ENCODE peak calls at places on chromosomes 16 and 17, in four cellular contexts. One of them, this sample, is unnamed. For H3K4me1 and H4K20me1, the result is how much of the 10 kb centered on the place peaks cover.

GRCh38 chr16:47851026-47851610 is 304.7 kb downstream of the ABCC12 start:
- DNase-seq in fibroblast of lung: no peak
- DNase-seq in H1: no peak
- DNase-seq in mammary epithelial cell: peak
- DNase-seq in this sample: no peak

GRCh38 chr17:16052486-16052885 is 52.9 kb downstream of the TTC19 start:
- DNase-seq in fibroblast of lung: no peak
- DNase-seq in H1: no peak
- DNase-seq in mammary epithelial cell: no peak
- DNase-seq in this sample: no peak

GRCh38 chr17:7560172-7561027 is 1.3 kb upstream of the SENP3 start:
- DNase-seq in fibroblast of lung: peak
- DNase-seq in H1: no peak
- DNase-seq in mammary epithelial cell: peak
- DNase-seq in this sample: peak

GRCh38 chr17:33381201-33381600 is 88.1 kb upstream of the ASIC2 start:
- DNase-seq in fibroblast of lung: no peak
- DNase-seq in H1: no peak
- DNase-seq in mammary epithelial cell: no peak
- DNase-seq in this sample: peak

GRCh38 chr17:81514735-81515529 is 2.3 kb upstream of the ACTG1 start:
- DNase-seq in fibroblast of lung: peak
- DNase-seq in H1: no peak
- DNase-seq in mammary epithelial cell: peak
- DNase-seq in this sample: peak

GRCh38 chr16:49838361-49838638 is 17.6 kb downstream of the ZNF423 start:
- DNase-seq in fibroblast of lung: no peak
- DNase-seq in H1: no peak
- DNase-seq in mammary epithelial cell: no peak
- DNase-seq in this sample: no peak

GRCh38 chr16:85269165-85269564 is 156.9 kb upstream of the CIBAR2 start:
- DNase-seq in fibroblast of lung: no peak
- DNase-seq in H1: no peak
- DNase-seq in mammary epithelial cell: no peak
- DNase-seq in this sample: no peak

GRCh38 chr17:2239882-2240430 is 63.6 kb downstream of the SMG6 start:
- DNase-seq in fibroblast of lung: peak
- DNase-seq in H1: no peak
- DNase-seq in mammary epithelial cell: peak
- DNase-seq in this sample: no peak

GRCh38 chr16:14310519-14310991 is 239.4 kb downstream of the MRTFB start:
- DNase-seq in fibroblast of lung: peak
- DNase-seq in H1: no peak
- DNase-seq in mammary epithelial cell: no peak
- DNase-seq in this sample: no peak

GRCh38 chr16:85593503-85594195 is 19.5 kb upstream of the GSE1 start:
- DNase-seq in fibroblast of lung: no peak
- DNase-seq in H1: no peak
- DNase-seq in mammary epithelial cell: no peak
- DNase-seq in this sample: no peak

GRCh38 chr17:5282639-5283217 is 644 bp downstream of the RABEP1 start:
- DNase-seq in fibroblast of lung: peak
- DNase-seq in H1: no peak
- DNase-seq in mammary epithelial cell: peak
- DNase-seq in this sample: no peak

GRCh38 chr16:15542734-15543347 is 100.1 kb downstream of the MARF1 start:
- DNase-seq in fibroblast of lung: no peak
- DNase-seq in H1: no peak
- DNase-seq in mammary epithelial cell: no peak
- DNase-seq in this sample: no peak

GRCh38 chr17:40086150-40087044 is 14.0 kb downstream of the NR1D1 start:
- DNase-seq in fibroblast of lung: peak
- DNase-seq in H1: no peak
- DNase-seq in mammary epithelial cell: no peak
- DNase-seq in this sample: peak

GRCh38 chr17:29084476-29085148 is 41.7 kb downstream of the PIPOX start:
- DNase-seq in fibroblast of lung: peak
- DNase-seq in H1: no peak
- DNase-seq in mammary epithelial cell: no peak
- DNase-seq in this sample: peak

GRCh38 chr16:3467920-3468319 is 24.4 kb downstream of the NAA60 start:
- DNase-seq in fibroblast of lung: peak
- DNase-seq in H1: no peak
- DNase-seq in mammary epithelial cell: peak
- DNase-seq in this sample: no peak

GRCh38 chr17:80034654-80034976 is 1.1 kb downstream of the TBC1D16 start:
- DNase-seq in fibroblast of lung: no peak
- DNase-seq in H1: no peak
- DNase-seq in mammary epithelial cell: no peak
- DNase-seq in this sample: no peak

GRCh38 chr16:70391881-70392481 is 45.3 kb downstream of the DDX19A start:
- DNase-seq in fibroblast of lung: peak
- DNase-seq in H1: no peak
- DNase-seq in mammary epithelial cell: peak
- DNase-seq in this sample: no peak

GRCh38 chr17:28599311-28600184 is 723 bp upstream of the SPAG5 start:
- DNase-seq in fibroblast of lung: peak
- DNase-seq in H1: no peak
- DNase-seq in mammary epithelial cell: peak
- DNase-seq in this sample: peak

GRCh38 chr17:51124641-51125503 is 4.2 kb upstream of the SPAG9 start:
- DNase-seq in fibroblast of lung: no peak
- DNase-seq in H1: no peak
- DNase-seq in mammary epithelial cell: no peak
- DNase-seq in this sample: no peak

GRCh38 chr16:53695070-53695469 is 8.6 kb downstream of the RPGRIP1L start:
- DNase-seq in fibroblast of lung: peak
- DNase-seq in H1: no peak
- DNase-seq in mammary epithelial cell: peak
- DNase-seq in this sample: no peak

GRCh38 chr17:66949501-66949900 is 15.0 kb upstream of the CACNG4 start:
- DNase-seq in fibroblast of lung: no peak
- DNase-seq in H1: no peak
- DNase-seq in mammary epithelial cell: peak
- DNase-seq in this sample: no peak

GRCh38 chr17:72249441-72249840 is 128.6 kb downstream of the SOX9 start:
- DNase-seq in fibroblast of lung: no peak
- DNase-seq in H1: no peak
- DNase-seq in mammary epithelial cell: peak
- DNase-seq in this sample: no peak

GRCh38 chr17:3888343-3889171 is 4.3 kb downstream of the CAMKK1 start:
- DNase-seq in fibroblast of lung: peak
- DNase-seq in H1: no peak
- DNase-seq in mammary epithelial cell: peak
- DNase-seq in this sample: peak

GRCh38 chr16:16028311-16028999 is 79.0 kb downstream of the ABCC1 start:
- DNase-seq in fibroblast of lung: no peak
- DNase-seq in H1: no peak
- DNase-seq in mammary epithelial cell: no peak
- DNase-seq in this sample: no peak

GRCh38 chr16:70163596-70163995 is 10.0 kb upstream of the CLEC18C start:
- DNase-seq in fibroblast of lung: no peak
- DNase-seq in H1: no peak
- DNase-seq in mammary epithelial cell: no peak
- DNase-seq in this sample: no peak

GRCh38 chr17:28344435-28344901 is 8.9 kb downstream of the TNFAIP1 start:
- DNase-seq in fibroblast of lung: no peak
- DNase-seq in H1: no peak
- DNase-seq in mammary epithelial cell: no peak
- DNase-seq in this sample: no peak

GRCh38 chr17:46866325-46866724 is 14.9 kb downstream of the WNT9B start:
- DNase-seq in fibroblast of lung: no peak
- DNase-seq in H1: no peak
- DNase-seq in mammary epithelial cell: no peak
- DNase-seq in this sample: no peak

GRCh38 chr17:77421635-77421982 is 280.8 kb downstream of the SEC14L1 start:
- DNase-seq in fibroblast of lung: no peak
- DNase-seq in H1: no peak
- DNase-seq in mammary epithelial cell: no peak
- DNase-seq in this sample: no peak

GRCh38 chr16:86167061-86167460 is 268.1 kb downstream of the IRF8 start:
- DNase-seq in fibroblast of lung: no peak
- DNase-seq in H1: no peak
- DNase-seq in mammary epithelial cell: no peak
- DNase-seq in this sample: no peak

GRCh38 chr17:58310511-58311428 is 17.8 kb downstream of the TSPOAP1 start:
- DNase-seq in fibroblast of lung: no peak
- DNase-seq in H1: no peak
- DNase-seq in mammary epithelial cell: no peak
- DNase-seq in this sample: no peak

GRCh38 chr17:50219345-50219744 is 17.9 kb upstream of the COL1A1 start:
- DNase-seq in fibroblast of lung: peak
- DNase-seq in H1: no peak
- DNase-seq in mammary epithelial cell: peak
- DNase-seq in this sample: peak

GRCh38 chr17:62625184-62625869 is 2.1 kb upstream of the MRC2 start:
- DNase-seq in fibroblast of lung: no peak
- DNase-seq in H1: no peak
- DNase-seq in mammary epithelial cell: no peak
- DNase-seq in this sample: no peak

DNA sequence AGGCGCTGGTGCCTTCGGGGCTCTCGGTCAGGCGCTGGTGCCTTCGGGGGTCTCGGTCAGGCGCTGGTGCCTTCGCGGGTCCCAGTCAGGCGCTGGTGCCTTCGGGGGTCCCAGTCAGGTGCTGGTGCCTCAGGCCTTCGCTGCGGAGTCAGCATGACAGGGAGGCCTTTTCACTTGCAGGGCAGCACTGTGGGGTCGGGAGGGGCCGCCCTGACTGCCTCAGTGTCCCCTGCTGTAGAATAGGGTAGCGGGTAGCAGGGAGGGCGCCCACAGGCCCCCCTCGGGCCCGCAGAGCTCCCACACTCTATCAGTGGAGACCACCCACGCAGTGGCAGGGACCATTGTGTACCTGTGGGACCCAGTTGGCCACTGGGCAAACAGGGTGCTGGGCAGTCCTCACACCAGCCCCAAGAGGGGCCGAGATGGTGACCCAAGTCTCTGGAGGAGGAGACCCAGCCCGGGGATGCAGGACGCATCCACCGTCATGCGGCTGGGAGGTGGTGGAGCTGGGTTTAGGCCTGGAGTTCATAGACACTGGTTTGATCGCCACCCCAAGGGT is 38.0 kb downstream of the ZFPM1 start:
- DNase-seq in fibroblast of lung: no peak
- DNase-seq in H1: no peak
- DNase-seq in mammary epithelial cell: no peak
- DNase-seq in this sample: no peak
- H3K4me3 ChIP-seq in fibroblast of lung: no peak
- H3K4me3 ChIP-seq in H1: no peak
- H3K4me3 ChIP-seq in mammary epithelial cell: no peak
- H3K4me3 ChIP-seq in this sample: no peak

DNA sequence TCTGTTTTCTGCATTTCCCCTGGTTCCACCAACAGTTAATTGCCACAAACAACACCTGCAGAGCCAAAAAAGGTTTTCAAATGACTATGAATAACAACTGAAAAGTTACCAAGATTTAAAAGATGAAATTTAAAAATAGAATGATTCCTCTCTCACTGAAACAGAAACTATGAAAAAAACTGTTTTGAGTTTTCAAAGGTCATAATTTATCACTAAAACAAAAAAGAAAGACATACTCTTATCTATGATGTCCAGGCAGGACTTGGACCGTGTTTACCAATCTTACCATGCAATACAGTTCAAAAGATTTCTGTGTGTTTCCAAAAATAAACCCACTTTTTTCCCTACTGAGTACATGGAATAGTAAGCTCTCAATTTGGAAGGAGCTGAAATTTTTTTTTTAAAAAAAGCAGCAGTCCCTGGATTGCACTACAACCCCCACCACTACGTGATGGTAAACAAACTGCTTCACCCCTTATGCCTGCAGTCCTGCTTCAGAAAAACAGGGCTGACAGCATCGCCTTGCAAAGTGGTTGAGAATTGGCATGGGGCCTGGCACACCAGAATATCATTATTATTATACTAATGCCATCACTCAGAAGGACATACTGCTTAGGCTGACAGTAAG is 8.5 kb downstream of the TXNDC11 start:
- DNase-seq in fibroblast of lung: no peak
- DNase-seq in H1: no peak
- DNase-seq in mammary epithelial cell: no peak
- DNase-seq in this sample: no peak
- H3K4me1 ChIP-seq in fibroblast of lung: under half
- H3K4me1 ChIP-seq in H1: under half
- H3K4me1 ChIP-seq in mammary epithelial cell: under half
- H3K4me1 ChIP-seq in this sample: under half

DNA sequence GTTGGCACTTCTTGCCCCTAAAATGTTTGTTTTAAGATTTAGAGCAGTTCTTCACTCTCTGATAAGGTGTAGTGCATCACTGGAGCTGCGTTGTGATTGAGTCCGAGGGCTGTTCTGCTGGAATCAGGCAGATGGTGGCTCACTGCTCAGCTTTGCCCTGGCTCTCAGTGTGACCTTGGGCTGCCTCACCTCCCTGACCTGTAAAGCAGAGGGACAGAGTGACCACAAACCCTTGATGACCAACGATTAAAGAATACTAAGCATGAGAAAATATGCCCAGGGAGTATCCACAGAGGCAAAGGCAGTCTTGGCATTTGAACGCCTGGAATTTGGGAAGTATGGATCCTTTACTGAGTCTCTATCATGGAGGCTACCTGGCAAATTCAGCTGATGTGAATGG is 18.1 kb downstream of the CMIP start:
- DNase-seq in fibroblast of lung: no peak
- DNase-seq in H1: no peak
- DNase-seq in mammary epithelial cell: no peak
- DNase-seq in this sample: no peak
- H4K20me1 ChIP-seq in fibroblast of lung: under half
- H4K20me1 ChIP-seq in H1: under half
- H4K20me1 ChIP-seq in mammary epithelial cell: under half
- H4K20me1 ChIP-seq in this sample: half or more

GRCh38 chr16:82758904-82759303 is 132.1 kb downstream of the CDH13 start:
- DNase-seq in fibroblast of lung: no peak
- DNase-seq in H1: no peak
- DNase-seq in mammary epithelial cell: no peak
- DNase-seq in this sample: no peak

GRCh38 chr16:82763371-82763770 is 136.6 kb downstream of the CDH13 start:
- DNase-seq in fibroblast of lung: no peak
- DNase-seq in H1: no peak
- DNase-seq in mammary epithelial cell: no peak
- DNase-seq in this sample: no peak

GRCh38 chr16:82758406-82758805 is 131.6 kb downstream of the CDH13 start:
- DNase-seq in fibroblast of lung: no peak
- DNase-seq in H1: no peak
- DNase-seq in mammary epithelial cell: no peak
- DNase-seq in this sample: no peak

GRCh38 chr16:82761858-82762257 is 135.1 kb downstream of the CDH13 start:
- DNase-seq in fibroblast of lung: peak
- DNase-seq in H1: no peak
- DNase-seq in mammary epithelial cell: peak
- DNase-seq in this sample: no peak

DNA sequence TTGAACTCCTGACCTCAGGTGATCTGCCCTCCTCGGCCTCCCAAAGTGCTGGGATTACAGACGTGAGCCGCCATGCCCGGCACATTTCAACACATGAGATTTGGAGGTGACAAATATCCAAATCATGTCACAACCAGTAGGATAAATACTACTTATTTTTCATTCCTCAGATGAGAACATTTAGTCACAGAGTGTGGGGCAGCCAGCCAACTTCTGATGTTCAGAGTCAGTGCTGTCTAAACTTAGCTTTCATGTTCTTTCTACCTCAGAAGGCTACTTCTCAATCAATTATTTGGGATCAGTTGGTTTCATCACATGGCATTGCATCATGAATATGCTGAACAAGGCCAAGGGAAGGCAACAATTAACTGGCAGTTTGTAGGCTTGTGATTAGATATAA is 134.5 kb downstream of the CDH13 start:
- DNase-seq in fibroblast of lung: peak
- DNase-seq in H1: no peak
- DNase-seq in mammary epithelial cell: peak
- DNase-seq in this sample: no peak
- H3K4me3 ChIP-seq in fibroblast of lung: no peak
- H3K4me3 ChIP-seq in H1: no peak
- H3K4me3 ChIP-seq in mammary epithelial cell: peak
- H3K4me3 ChIP-seq in this sample: no peak